ENCODE peak calls at places on chromosomes 12 and 14, in six cellular contexts. W is endothelial cell of umbilical vein, Z is mesendoderm, F is uterus, Q is RWPE2, S is A549. V is an unnamed sample.

GRCh38 chr12:99454539-99455172 is 192.9 kb upstream of the GARIN6 start:
- DNase-seq in Z (no peak), F (no peak), S (no peak), Q (no peak), W (no peak), V (no peak)

GRCh38 chr12:131711551-131712205 is 788 bp downstream of the SFSWAP start:
- DNase-seq in Q (no peak), S (no peak), W (peak; percentile 9), Z (no peak), F (no peak), V (no peak)

GRCh38 chr12:119312904-119313303 is 21.6 kb upstream of the CCDC60 start:
- DNase-seq in S (no peak), W (no peak), F (no peak), Q (no peak), Z (no peak), V (no peak)

GRCh38 chr12:126545411-126545810 is 1480.2 kb downstream of the AACS start:
- DNase-seq in Z (no peak), S (no peak), Q (no peak), F (no peak), W (no peak), V (no peak)

GRCh38 chr14:37195327-37195726 is 2.4 kb upstream of the MIPOL1 start:
- DNase-seq in Q (no peak), F (no peak), W (peak; percentile 91), Z (no peak), S (no peak), V (no peak)

GRCh38 chr12:129009833-129010232 is 156.6 kb downstream of the GLT1D1 start:
- DNase-seq in Z (no peak), F (no peak), Q (no peak), S (no peak), W (no peak), V (no peak)

GRCh38 chr12:126198966-126199692 is 1133.9 kb downstream of the AACS start:
- DNase-seq in Z (no peak), F (no peak), W (no peak), S (no peak), Q (no peak), V (no peak)

GRCh38 chr12:107134558-107134957 is 41.2 kb upstream of the CRY1 start:
- DNase-seq in W (no peak), Q (no peak), F (no peak), S (peak; percentile 34), Z (peak; percentile 95), V (peak; percentile 66)

GRCh38 chr12:95815635-95816212 is 25.2 kb upstream of the NTN4 start:
- DNase-seq in W (peak; percentile 65), S (peak; percentile 43), Z (peak; percentile 39), F (no peak), Q (no peak), V (peak; percentile 53)

GRCh38 chr12:62802981-62803380 is 132.0 kb downstream of the PPM1H start:
- DNase-seq in S (no peak), Z (peak; percentile 57), F (no peak), W (no peak), Q (no peak), V (no peak)

GRCh38 chr12:27589419-27589818 is 65.4 kb downstream of the PPFIBP1 start:
- DNase-seq in Q (no peak), W (no peak), S (no peak), Z (no peak), F (no peak), V (no peak)

GRCh38 chr12:253116-253831 is 9.4 kb downstream of the SLC6A13 start:
- DNase-seq in Z (no peak), W (no peak), F (no peak), Q (no peak), S (no peak), V (no peak)

GRCh38 chr14:63100597-63100996 is 55.3 kb upstream of the KCNH5 start:
- DNase-seq in F (no peak), Z (no peak), S (no peak), Q (no peak), W (no peak), V (no peak)

GRCh38 chr12:30959778-30960177 is 33.2 kb downstream of the TSPAN11 start:
- DNase-seq in Z (no peak), F (no peak), W (no peak), Q (no peak), S (no peak), V (no peak)

GRCh38 chr14:31864937-31865855 is 211.9 kb upstream of the ARHGAP5 start:
- DNase-seq in Z (no peak), S (no peak), W (no peak), Q (peak; percentile 82), F (no peak), V (no peak)

GRCh38 chr14:38505221-38506095 is 249.6 kb upstream of the CLEC14A start:
- DNase-seq in W (peak; percentile 72), F (no peak), Q (no peak), S (no peak), Z (no peak), V (peak; percentile 62)

GRCh38 chr12:119788783-119789182 is 88.3 kb downstream of the CIT start:
- DNase-seq in S (no peak), Q (no peak), F (no peak), W (no peak), Z (no peak), V (no peak)

GRCh38 chr12:71011261-71011660 is 90.7 kb upstream of the PTPRR start:
- DNase-seq in Z (no peak), S (no peak), F (no peak), W (no peak), Q (no peak), V (peak; percentile 30)

GRCh38 chr12:508795-509194 is 49.1 kb downstream of the B4GALNT3 start:
- DNase-seq in S (no peak), F (no peak), Z (no peak), Q (no peak), W (no peak), V (no peak)

GRCh38 chr12:43060738-43061137 is 471.2 kb upstream of the PRICKLE1 start:
- DNase-seq in S (no peak), Z (no peak), W (peak; percentile 53), Q (no peak), F (no peak), V (no peak)

DNA sequence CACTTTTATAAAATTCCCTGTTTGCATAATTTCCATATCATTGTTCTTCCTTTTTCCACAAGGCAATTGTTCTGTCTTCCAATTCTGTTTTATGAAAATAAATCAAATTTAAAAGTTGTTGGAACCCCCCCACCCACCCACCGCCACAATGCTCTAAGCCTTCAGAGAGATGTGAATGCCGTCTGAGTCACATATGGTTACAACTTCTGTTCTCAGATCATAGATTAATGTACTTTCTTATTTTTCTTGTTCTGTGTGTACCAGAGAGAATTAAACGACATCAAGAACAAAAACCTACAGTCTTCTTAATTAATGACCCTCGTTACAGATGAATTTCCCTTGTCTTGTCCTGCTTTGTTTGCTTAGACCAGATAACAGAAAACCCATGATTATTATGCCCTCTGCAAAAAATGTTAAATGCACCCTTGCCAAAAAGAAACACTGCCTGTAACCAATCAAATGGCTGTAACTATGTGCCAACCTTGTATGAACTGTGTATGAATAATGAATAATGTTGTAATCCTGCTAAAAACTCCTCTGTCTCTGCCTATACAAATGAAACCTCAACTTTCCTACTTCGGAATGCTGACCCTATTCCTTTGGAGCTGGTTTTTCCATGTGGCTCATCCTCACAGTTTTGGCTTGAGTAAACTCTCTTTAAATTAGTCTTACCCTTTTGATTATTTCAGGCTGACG is 14.0 kb downstream of the OR6S1 start:
- DNase-seq in Q (no peak), S (no peak), F (no peak), Z (no peak), W (no peak), V (no peak)
- H3K4me3 ChIP-seq in Q (no peak overlapping the region), S (no peak overlapping the region), F (no peak overlapping the region), Z (no peak overlapping the region), W (no peak overlapping the region), V (no peak overlapping the region)

GRCh38 chr14:52937869-52938268 is 13.0 kb downstream of the FERMT2 start:
- DNase-seq in Z (no peak), W (no peak), S (no peak), F (no peak), Q (no peak), V (no peak)
- H3K4me1 ChIP-seq in Z (no peaks in the 10 kb centered on the region), W (no peaks in the 10 kb centered on the region), S (peaks cover 19% of the 10 kb centered on the region), F (peaks cover 7% of the 10 kb centered on the region), Q (no peaks in the 10 kb centered on the region), V (peaks cover 15% of the 10 kb centered on the region)

DNA sequence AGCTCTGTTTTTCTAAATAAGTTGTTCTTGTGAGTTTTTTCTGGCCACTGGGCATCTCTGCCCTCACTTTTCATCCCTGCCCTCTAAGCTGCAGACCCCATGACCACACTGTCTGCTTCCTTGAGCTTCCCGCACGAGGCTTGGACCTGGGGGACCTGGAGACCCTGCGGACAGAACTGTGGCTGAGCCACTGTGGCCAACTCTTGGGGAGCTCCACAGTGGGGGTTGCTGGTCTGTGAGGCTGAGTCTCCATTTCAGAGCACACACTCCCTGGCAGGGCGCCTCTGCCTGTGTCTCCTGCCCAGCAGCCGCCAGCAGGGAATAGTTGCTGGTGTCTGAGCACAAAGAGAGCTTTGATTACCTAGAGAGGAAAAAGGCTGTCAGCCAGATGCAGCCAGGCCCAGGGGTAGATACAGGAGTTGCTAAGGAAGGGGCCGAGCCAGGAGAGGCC is 13.1 kb upstream of the RIN3 start:
- DNase-seq in Z (peak; percentile 14), Q (peak; percentile 41), W (no peak), F (no peak), S (no peak), V (no peak)
- H3K4me3 ChIP-seq in Z (no peak overlapping the region), Q (no peak overlapping the region), W (no peak overlapping the region), F (no peak overlapping the region), S (no peak overlapping the region), V (no peak overlapping the region)

DNA sequence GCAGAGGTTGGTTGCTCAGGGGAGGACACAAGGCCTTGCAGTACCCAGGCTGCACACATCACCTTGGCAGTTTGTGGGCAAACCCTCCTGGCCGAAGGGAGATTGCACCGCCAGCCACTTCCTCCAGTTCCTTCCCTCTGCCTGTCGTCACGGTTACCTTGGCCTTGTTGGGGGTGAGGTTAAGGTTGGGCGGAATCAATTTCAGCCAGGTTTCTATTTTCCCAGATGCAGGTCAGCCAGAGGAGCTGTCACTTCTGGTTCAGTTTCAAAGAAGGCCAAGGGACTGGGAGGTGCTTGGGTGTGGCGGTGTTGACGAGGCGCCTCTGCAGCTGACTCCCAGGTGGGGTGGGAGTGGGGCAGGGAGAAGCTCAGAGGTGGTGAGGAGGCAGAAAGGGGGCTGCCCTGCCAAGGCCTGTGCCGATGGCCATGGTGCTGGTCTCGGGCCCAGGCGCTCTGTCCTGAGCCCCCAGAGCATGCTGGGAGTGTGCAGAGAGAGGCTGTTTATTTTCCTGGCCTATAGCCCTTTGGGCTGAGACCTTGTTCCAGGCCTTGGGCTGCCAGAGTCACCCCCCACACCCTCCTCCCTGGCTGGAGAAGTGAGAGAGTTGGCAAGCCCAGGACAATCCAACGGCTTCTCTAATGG is 31.4 kb downstream of the JDP2 start:
- DNase-seq in F (no peak), S (no peak), Z (peak; percentile 56), Q (no peak), W (no peak), V (no peak)
- H3K4me1 ChIP-seq in F (peaks cover 6% of the 10 kb centered on the region), S (peaks cover 27% of the 10 kb centered on the region), Z (no peaks in the 10 kb centered on the region), Q (no peaks in the 10 kb centered on the region), W (no peaks in the 10 kb centered on the region), V (no peaks in the 10 kb centered on the region)

GRCh38 chr14:105067140-105067968 is 2.1 kb upstream of the GPR132 start:
- DNase-seq in Z (no peak), S (no peak), Q (peak; percentile 73), F (no peak), W (no peak), V (no peak)

GRCh38 chr14:105066285-105067071 is 1.2 kb upstream of the GPR132 start:
- DNase-seq in S (no peak), Z (no peak), F (no peak), Q (peak; percentile 71), W (no peak), V (no peak)

GRCh38 chr14:105064001-105064400 is 1.2 kb downstream of the GPR132 start:
- DNase-seq in W (no peak), F (no peak), Z (no peak), Q (no peak), S (no peak), V (no peak)

GRCh38 chr14:105064721-105065143 is 498 bp downstream of the GPR132 start:
- DNase-seq in F (no peak), S (no peak), Z (no peak), Q (no peak), W (no peak), V (no peak)

GRCh38 chr14:105065280-105066228 is at the start of gene GPR132:
- DNase-seq in W (no peak), Q (peak; percentile 72), Z (no peak), F (no peak), S (no peak), V (no peak)
- H3K4me3 ChIP-seq in W (no peak within 1 kb of the TSS), Q (no peak within 1 kb of the TSS), Z (no peak within 1 kb of the TSS), F (no peak within 1 kb of the TSS), S (no peak within 1 kb of the TSS), V (no peak within 1 kb of the TSS)